ENCODE peak calls at places on chromosome 9, in five cellular contexts. J is transverse colon, H is spleen, R is K562, X is prostate gland. M is an unnamed sample.

GRCh38 chr9:116409659-116410058 is 256.1 kb downstream of the PAPPA start:
- DNase-seq in J (no peak), H (no peak), R (no peak), X (no peak), M (no peak)

GRCh38 chr9:91741529-91741928 is 208.5 kb downstream of the ROR2 start:
- DNase-seq in J (no peak), H (no peak), R (no peak), X (no peak), M (no peak)

GRCh38 chr9:137441289-137441934 is at the start of gene ENTPD8:
- DNase-seq in J (peak; percentile 89), H (peak; percentile 78), R (peak; percentile 76), X (no peak), M (peak; percentile 85)

GRCh38 chr9:74443036-74443750 is 53.9 kb upstream of the RORB start:
- DNase-seq in J (no peak), H (no peak), R (no peak), X (no peak), M (no peak)

GRCh38 chr9:123300554-123300953 is 32.2 kb upstream of the STRBP start:
- DNase-seq in J (no peak), H (no peak), R (peak; percentile 70), X (no peak), M (peak; percentile 69)

GRCh38 chr9:137064027-137064879 is 6.1 kb downstream of the SAPCD2 start:
- DNase-seq in J (peak; percentile 75), H (peak; percentile 92), R (peak; percentile 44), X (no peak), M (peak; percentile 94)

GRCh38 chr9:105157178-105157583 is 87.3 kb upstream of the SLC44A1 start:
- DNase-seq in J (peak; percentile 61), H (peak; percentile 74), R (no peak), X (peak; percentile 26), M (peak; percentile 31)

GRCh38 chr9:121788686-121789366 is 137.4 kb downstream of the DAB2IP start:
- DNase-seq in J (no peak), H (no peak), R (no peak), X (no peak), M (no peak)

GRCh38 chr9:92669527-92669889 is 423 bp downstream of the IPPK start:
- DNase-seq in J (peak; percentile 37), H (peak; percentile 91), R (peak; percentile 56), X (no peak), M (peak; percentile 88)

GRCh38 chr9:98229090-98229395 is 26.4 kb downstream of the TBC1D2 start:
- DNase-seq in J (no peak), H (no peak), R (no peak), X (no peak), M (no peak)

GRCh38 chr9:125462766-125463384 is 201.2 kb downstream of the GAPVD1 start:
- DNase-seq in J (no peak), H (no peak), R (no peak), X (no peak), M (no peak)

GRCh38 chr9:124122813-124123462 is 111.4 kb downstream of the LHX2 start:
- DNase-seq in J (no peak), H (no peak), R (no peak), X (no peak), M (no peak)

GRCh38 chr9:72539824-72540347 is 18.5 kb downstream of the TMC1 start:
- DNase-seq in J (no peak), H (no peak), R (peak; percentile 17), X (peak; percentile 86), M (no peak)

GRCh38 chr9:70042461-70043215 is 1.0 kb upstream of the MAMDC2 start:
- DNase-seq in J (no peak), H (no peak), R (no peak), X (no peak), M (no peak)
- H3K4me3 ChIP-seq in J (no peak overlapping the region), H (peak overlapping the region; percentile 48), R (no peak overlapping the region), X (no peak overlapping the region), M (no peak overlapping the region)

GRCh38 chr9:129823163-129823933 is 588 bp downstream of the TOR1A start:
- DNase-seq in J (no peak), H (peak; percentile 87), R (peak; percentile 80), X (no peak), M (no peak)
- TF ChIP-seq POLR2A in J (no peak), H (no peak), R (peak; percentile 16), X (no peak), M (no peak)

DNA sequence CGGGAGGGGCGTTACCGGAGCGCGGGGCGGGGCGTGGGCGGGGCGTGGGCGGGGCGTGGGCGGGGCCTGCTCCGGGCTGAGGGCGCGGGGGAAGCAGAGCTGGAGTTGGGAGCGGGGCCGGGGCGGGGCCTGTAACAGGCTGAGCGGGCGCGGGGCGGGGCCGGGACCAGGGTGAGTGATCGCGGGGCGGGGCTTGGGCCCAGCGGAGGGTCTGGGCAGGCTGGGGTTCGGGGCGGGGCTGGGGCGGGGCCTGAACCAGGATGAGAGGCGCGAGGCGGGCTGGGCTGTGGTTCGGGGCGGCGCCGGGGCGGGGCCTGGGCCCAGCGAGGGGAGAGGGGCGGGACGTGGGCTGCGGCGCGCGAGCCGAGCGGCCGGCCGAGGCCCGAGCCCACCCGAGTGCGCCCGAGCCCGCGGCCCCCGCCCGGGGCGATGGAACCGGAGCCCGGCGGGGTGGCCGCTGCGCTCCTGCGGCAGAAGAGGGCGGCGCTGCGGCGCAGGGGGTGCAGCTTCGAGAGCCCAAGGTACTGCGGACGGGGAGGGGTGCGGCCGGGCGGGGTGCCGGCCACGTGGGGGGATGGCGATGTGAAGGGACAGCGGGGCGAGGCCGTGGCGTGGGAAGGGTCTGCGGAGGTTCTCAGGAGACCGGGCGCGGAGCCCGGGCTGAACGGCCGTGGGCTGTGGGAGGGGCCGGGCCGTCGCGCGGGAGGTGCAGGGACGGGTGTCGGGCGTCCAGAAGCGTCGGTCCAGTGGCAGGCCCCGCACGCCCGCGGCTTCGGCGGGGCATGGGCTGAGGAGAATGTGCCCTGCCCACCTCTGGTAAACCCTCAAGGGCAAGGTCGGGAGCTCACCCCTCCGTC is 39.5 kb upstream of the GARNL3 start:
- DNase-seq in J (peak; percentile 98), H (peak; percentile 98), R (peak; percentile 100), X (peak; percentile 97), M (peak; percentile 99)
- TF ChIP-seq CTCF in J (no peak), H (no peak), R (peak; percentile 23), X (no peak), M (no peak)

GRCh38 chr9:14343948-14344547 is 30.1 kb upstream of the NFIB start:
- DNase-seq in J (no peak), H (no peak), R (no peak), X (no peak), M (peak; percentile 87)
- H3K4me3 ChIP-seq in J (no peak overlapping the region), H (no peak overlapping the region), R (no peak overlapping the region), X (peak overlapping the region; percentile 22), M (no peak overlapping the region)

M was measured in lower leg skin.